ENCODE peak calls at places on chromosomes 7 and 10, in four cellular contexts. Y is Peyer's patch, W is tibial nerve, S is IMR-90. B is an unnamed sample.

GRCh38 chr7:107115762-107116540 is 52.9 kb upstream of the HBP1 start:
- DNase-seq in Y (no peak), W (no peak), S (no peak), B (no peak)

GRCh38 chr7:138632866-138633602 is 68.1 kb downstream of the SVOPL start:
- DNase-seq in Y (no peak), W (no peak), S (no peak), B (no peak)

GRCh38 chr7:2257046-2257551 is 15.1 kb downstream of the NUDT1 start:
- DNase-seq in Y (no peak), W (no peak), S (no peak), B (peak; percentile 76)

GRCh38 chr10:122158362-122158761 is 112.7 kb upstream of the BTBD16 start:
- DNase-seq in Y (no peak), W (no peak), S (no peak), B (no peak)

GRCh38 chr7:1861799-1862458 is 191.9 kb downstream of the ELFN1 start:
- DNase-seq in Y (no peak), W (no peak), S (no peak), B (no peak)

GRCh38 chr7:138458576-138459234 is 1.4 kb upstream of the TRIM24 start:
- DNase-seq in Y (no peak), W (no peak), S (no peak), B (no peak)

GRCh38 chr10:63388421-63389031 is 77.3 kb downstream of the JMJD1C start:
- DNase-seq in Y (no peak), W (no peak), S (peak; percentile 6), B (no peak)

GRCh38 chr10:30759423-30759822 is 129.9 kb upstream of the LYZL2 start:
- DNase-seq in Y (no peak), W (no peak), S (peak; percentile 84), B (no peak)

GRCh38 chr10:95755511-95756004 is 405 bp upstream of the ENTPD1 start:
- DNase-seq in Y (peak; percentile 65), W (no peak), S (no peak), B (peak; percentile 84)

GRCh38 chr7:141133646-141134045 is 59.8 kb downstream of the TMEM178B start:
- DNase-seq in Y (no peak), W (no peak), S (no peak), B (no peak)

GRCh38 chr7:1252543-1253090 is 19.9 kb downstream of the UNCX start:
- DNase-seq in Y (no peak), W (no peak), S (no peak), B (no peak)

GRCh38 chr7:34191766-34192550 is 286.6 kb downstream of the BMPER start:
- DNase-seq in Y (no peak), W (no peak), S (no peak), B (no peak)

GRCh38 chr10:100009283-100009792 is 409 bp downstream of the DNMBP start:
- DNase-seq in Y (peak; percentile 69), W (peak; percentile 46), S (no peak), B (peak; percentile 95)

GRCh38 chr7:2313450-2314208 is 612 bp downstream of the SNX8 start:
- DNase-seq in Y (peak; percentile 25), W (no peak), S (no peak), B (no peak)

GRCh38 chr10:79266092-79266491 is 81.2 kb upstream of the PPIF start:
- DNase-seq in Y (peak; percentile 70), W (no peak), S (no peak), B (no peak)

GRCh38 chr10:3071405-3072198 is 4.3 kb downstream of the PFKP start:
- DNase-seq in Y (no peak), W (no peak), S (peak; percentile 96), B (no peak)

GRCh38 chr10:4270116-4270515 is 485.1 kb upstream of the KLF6 start:
- DNase-seq in Y (no peak), W (peak; percentile 40), S (peak; percentile 92), B (no peak)

GRCh38 chr10:58836991-58837390 is 324.3 kb downstream of the BICC1 start:
- DNase-seq in Y (no peak), W (no peak), S (no peak), B (no peak)

GRCh38 chr7:84191842-84192241 is 2.7 kb downstream of the SEMA3A start:
- DNase-seq in Y (no peak), W (no peak), S (peak; percentile 54), B (no peak)

GRCh38 chr7:6248581-6248980 is 23.8 kb downstream of the CYTH3 start:
- DNase-seq in Y (no peak), W (no peak), S (peak; percentile 88), B (no peak)

GRCh38 chr7:92446869-92447238 is 428 bp upstream of the GATAD1 start:
- DNase-seq in Y (no peak), W (no peak), S (no peak), B (peak; percentile 81)

GRCh38 chr10:76509501-76509900 is 1078.1 kb downstream of the LRMDA start:
- DNase-seq in Y (no peak), W (no peak), S (no peak), B (no peak)

GRCh38 chr7:44633254-44634186 is 27.1 kb downstream of the OGDH start:
- DNase-seq in Y (peak; percentile 76), W (peak; percentile 67), S (peak; percentile 97), B (no peak)

GRCh38 chr10:92689663-92690210 is at the start of gene HHEX:
- DNase-seq in Y (peak; percentile 80), W (no peak), S (peak; percentile 76), B (peak; percentile 98)

GRCh38 chr7:24456526-24457214 is 116.6 kb upstream of the PALS2 start:
- DNase-seq in Y (no peak), W (no peak), S (no peak), B (no peak)

GRCh38 chr7:94642838-94643653 is 12.9 kb downstream of the SGCE start:
- DNase-seq in Y (no peak), W (no peak), S (no peak), B (no peak)

GRCh38 chr10:121843379-121843778 is 84.5 kb downstream of the ATE1 start:
- DNase-seq in Y (no peak), W (no peak), S (no peak), B (no peak)

GRCh38 chr10:28200804-28201203 is 102.1 kb downstream of the MPP7 start:
- DNase-seq in Y (no peak), W (no peak), S (peak; percentile 45), B (no peak)

GRCh38 chr10:4059471-4060138 is 274.6 kb upstream of the KLF6 start:
- DNase-seq in Y (no peak), W (no peak), S (no peak), B (no peak)

GRCh38 chr7:30403477-30403876 is 75.1 kb downstream of the NOD1 start:
- DNase-seq in Y (no peak), W (no peak), S (no peak), B (no peak)

GRCh38 chr10:117398014-117398413 is 22.8 kb upstream of the PDZD8 start:
- DNase-seq in Y (no peak), W (no peak), S (no peak), B (no peak)

GRCh38 chr10:111612273-111612672 is 535.4 kb downstream of the ADRA2A start:
- DNase-seq in Y (no peak), W (no peak), S (no peak), B (no peak)

GRCh38 chr10:110750931-110751330 is 106.8 kb downstream of the RBM20 start:
- DNase-seq in Y (no peak), W (no peak), S (no peak), B (no peak)

GRCh38 chr10:120019568-120019967 is 127.0 kb downstream of the SEC23IP start:
- DNase-seq in Y (no peak), W (no peak), S (no peak), B (no peak)

GRCh38 chr10:109343293-109343692 is 580.0 kb downstream of the XPNPEP1 start:
- DNase-seq in Y (no peak), W (no peak), S (peak; percentile 87), B (no peak)

GRCh38 chr7:41030673-41031072 is 672.2 kb downstream of the INHBA start:
- DNase-seq in Y (no peak), W (no peak), S (peak; percentile 42), B (no peak)

GRCh38 chr7:40826419-40827216 is 691.8 kb downstream of the SUGCT start:
- DNase-seq in Y (no peak), W (no peak), S (peak; percentile 73), B (no peak)

GRCh38 chr7:150716368-150716767 is at the start of gene GIMAP1:
- DNase-seq in Y (peak; percentile 63), W (no peak), S (no peak), B (peak; percentile 84)

GRCh38 chr7:151311294-151311864 is 30.2 kb upstream of the NUB1 start:
- DNase-seq in Y (no peak), W (no peak), S (no peak), B (no peak)

GRCh38 chr10:44325157-44325556 is 59.7 kb downstream of the CXCL12 start:
- DNase-seq in Y (no peak), W (no peak), S (no peak), B (no peak)
- TF ChIP-seq CTCF in Y (peak; percentile 34), W (no peak), S (no peak), B (no peak)

GRCh38 chr10:23200586-23200985 is 8.5 kb downstream of the PTF1A start:
- DNase-seq in Y (no peak), W (no peak), S (no peak), B (no peak)

GRCh38 chr10:23197416-23197861 is 5.3 kb downstream of the PTF1A start:
- DNase-seq in Y (no peak), W (no peak), S (no peak), B (no peak)

GRCh38 chr10:23199768-23200511 is 7.8 kb downstream of the PTF1A start:
- DNase-seq in Y (no peak), W (no peak), S (no peak), B (no peak)

GRCh38 chr10:23198610-23198939 is 6.5 kb downstream of the PTF1A start:
- DNase-seq in Y (no peak), W (no peak), S (no peak), B (no peak)

GRCh38 chr10:23198940-23199767 is 7.0 kb downstream of the PTF1A start:
- DNase-seq in Y (no peak), W (no peak), S (no peak), B (no peak)
- TF ChIP-seq POLR2A in Y (no peak), W (no peak), S (no peak), B (no peak)

DNA sequence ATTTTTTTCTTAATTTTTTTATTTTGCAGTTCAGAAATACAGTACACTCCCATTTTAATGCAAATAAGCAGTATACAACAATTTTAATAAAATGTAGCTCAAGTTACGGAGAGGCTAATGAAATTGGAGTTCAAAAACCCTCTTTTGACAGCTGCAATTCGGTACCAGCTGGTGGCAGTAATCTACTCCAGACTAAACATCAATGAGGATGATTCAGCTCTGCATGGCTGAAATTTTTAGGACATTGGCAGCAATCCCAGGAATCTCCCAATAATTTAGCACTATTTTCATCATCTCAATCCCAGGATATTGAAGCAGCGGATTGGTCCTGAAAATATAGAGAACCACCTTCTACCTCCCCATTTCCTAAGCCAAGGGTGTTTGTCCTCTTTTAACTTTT is 278.8 kb downstream of the CACNA2D1 start:
- DNase-seq in Y (no peak), W (peak; percentile 44), S (peak; percentile 79), B (no peak)
- TF ChIP-seq CTCF in Y (no peak), W (no peak), S (peak; percentile 54), B (no peak)

GRCh38 chr10:12041766-12042408 is 722 bp downstream of the UPF2 start:
- DNase-seq in Y (peak; percentile 61), W (no peak), S (peak; percentile 18), B (no peak)
- TF ChIP-seq POLR2A in Y (no peak), W (no peak), S (no peak), B (no peak)

GRCh38 chr7:90459888-90460287 is 9.6 kb upstream of the PTTG1IP2 start:
- DNase-seq in Y (no peak), W (no peak), S (peak; percentile 8), B (no peak)
- TF ChIP-seq CTCF in Y (no peak), W (no peak), S (no peak), B (no peak)

B was measured in spleen.